ENCODE peak calls at places on chromosomes 1 and 21, in six cellular contexts. One of them, this sample, is unnamed.

GRCh38 chr1:11650331-11650991 is 3.8 kb downstream of the FBXO2 start:
- DNase-seq in stimulated activated CD8-positive, alpha-beta memory T cell treated with anti-CD3 and anti-CD28 coated beads, Interleukin-2, amount 100 ng/mL, for 1 hour: peak; percentile 64
- DNase-seq in adipocyte: peak; percentile 82
- DNase-seq in stimulated activated CD4-positive, alpha-beta T cell treated with anti-CD3 and anti-CD28 coated beads, Interleukin-15, amount 100 ng/mL, for 1 hour: peak; percentile 56
- DNase-seq in fibroblast of lung: peak; percentile 68
- DNase-seq in mucosa of gallbladder: peak; percentile 78
- DNase-seq in this sample: no peak

GRCh38 chr1:25864434-25864833 is 5.2 kb upstream of the AUNIP start:
- DNase-seq in stimulated activated CD8-positive, alpha-beta memory T cell treated with anti-CD3 and anti-CD28 coated beads, Interleukin-2, amount 100 ng/mL, for 1 hour: no peak
- DNase-seq in adipocyte: no peak
- DNase-seq in stimulated activated CD4-positive, alpha-beta T cell treated with anti-CD3 and anti-CD28 coated beads, Interleukin-15, amount 100 ng/mL, for 1 hour: no peak
- DNase-seq in fibroblast of lung: no peak
- DNase-seq in mucosa of gallbladder: no peak
- DNase-seq in this sample: no peak

GRCh38 chr1:80367058-80367457 is 1360.5 kb upstream of the ADGRL4 start:
- DNase-seq in stimulated activated CD8-positive, alpha-beta memory T cell treated with anti-CD3 and anti-CD28 coated beads, Interleukin-2, amount 100 ng/mL, for 1 hour: no peak
- DNase-seq in adipocyte: no peak
- DNase-seq in stimulated activated CD4-positive, alpha-beta T cell treated with anti-CD3 and anti-CD28 coated beads, Interleukin-15, amount 100 ng/mL, for 1 hour: no peak
- DNase-seq in fibroblast of lung: no peak
- DNase-seq in mucosa of gallbladder: no peak
- DNase-seq in this sample: no peak

GRCh38 chr1:48916121-48917069 is 139.7 kb upstream of the BEND5 start:
- DNase-seq in stimulated activated CD8-positive, alpha-beta memory T cell treated with anti-CD3 and anti-CD28 coated beads, Interleukin-2, amount 100 ng/mL, for 1 hour: no peak
- DNase-seq in adipocyte: peak; percentile 91
- DNase-seq in stimulated activated CD4-positive, alpha-beta T cell treated with anti-CD3 and anti-CD28 coated beads, Interleukin-15, amount 100 ng/mL, for 1 hour: no peak
- DNase-seq in fibroblast of lung: peak; percentile 71
- DNase-seq in mucosa of gallbladder: peak; percentile 12
- DNase-seq in this sample: peak; percentile 19

GRCh38 chr1:54650417-54650816 is 8.8 kb downstream of the MROH7 start:
- DNase-seq in stimulated activated CD8-positive, alpha-beta memory T cell treated with anti-CD3 and anti-CD28 coated beads, Interleukin-2, amount 100 ng/mL, for 1 hour: no peak
- DNase-seq in adipocyte: no peak
- DNase-seq in stimulated activated CD4-positive, alpha-beta T cell treated with anti-CD3 and anti-CD28 coated beads, Interleukin-15, amount 100 ng/mL, for 1 hour: no peak
- DNase-seq in fibroblast of lung: no peak
- DNase-seq in mucosa of gallbladder: no peak
- DNase-seq in this sample: no peak

GRCh38 chr1:158161458-158161857 is 19.2 kb upstream of the CD1D start:
- DNase-seq in stimulated activated CD8-positive, alpha-beta memory T cell treated with anti-CD3 and anti-CD28 coated beads, Interleukin-2, amount 100 ng/mL, for 1 hour: no peak
- DNase-seq in adipocyte: no peak
- DNase-seq in stimulated activated CD4-positive, alpha-beta T cell treated with anti-CD3 and anti-CD28 coated beads, Interleukin-15, amount 100 ng/mL, for 1 hour: no peak
- DNase-seq in fibroblast of lung: no peak
- DNase-seq in mucosa of gallbladder: no peak
- DNase-seq in this sample: no peak

GRCh38 chr1:58858344-58858673 is 74.5 kb upstream of the JUN start:
- DNase-seq in stimulated activated CD8-positive, alpha-beta memory T cell treated with anti-CD3 and anti-CD28 coated beads, Interleukin-2, amount 100 ng/mL, for 1 hour: no peak
- DNase-seq in adipocyte: peak; percentile 12
- DNase-seq in stimulated activated CD4-positive, alpha-beta T cell treated with anti-CD3 and anti-CD28 coated beads, Interleukin-15, amount 100 ng/mL, for 1 hour: no peak
- DNase-seq in fibroblast of lung: no peak
- DNase-seq in mucosa of gallbladder: no peak
- DNase-seq in this sample: no peak

GRCh38 chr1:27961646-27962221 is 2.0 kb downstream of the XKR8 start:
- DNase-seq in stimulated activated CD8-positive, alpha-beta memory T cell treated with anti-CD3 and anti-CD28 coated beads, Interleukin-2, amount 100 ng/mL, for 1 hour: no peak
- DNase-seq in adipocyte: peak; percentile 31
- DNase-seq in stimulated activated CD4-positive, alpha-beta T cell treated with anti-CD3 and anti-CD28 coated beads, Interleukin-15, amount 100 ng/mL, for 1 hour: no peak
- DNase-seq in fibroblast of lung: no peak
- DNase-seq in mucosa of gallbladder: no peak
- DNase-seq in this sample: no peak

GRCh38 chr1:23574265-23574754 is 15.0 kb upstream of the ID3 start:
- DNase-seq in stimulated activated CD8-positive, alpha-beta memory T cell treated with anti-CD3 and anti-CD28 coated beads, Interleukin-2, amount 100 ng/mL, for 1 hour: no peak
- DNase-seq in adipocyte: no peak
- DNase-seq in stimulated activated CD4-positive, alpha-beta T cell treated with anti-CD3 and anti-CD28 coated beads, Interleukin-15, amount 100 ng/mL, for 1 hour: no peak
- DNase-seq in fibroblast of lung: no peak
- DNase-seq in mucosa of gallbladder: no peak
- DNase-seq in this sample: no peak

GRCh38 chr21:42644223-42645208 is 8.9 kb upstream of the PDE9A start:
- DNase-seq in stimulated activated CD8-positive, alpha-beta memory T cell treated with anti-CD3 and anti-CD28 coated beads, Interleukin-2, amount 100 ng/mL, for 1 hour: no peak
- DNase-seq in adipocyte: no peak
- DNase-seq in stimulated activated CD4-positive, alpha-beta T cell treated with anti-CD3 and anti-CD28 coated beads, Interleukin-15, amount 100 ng/mL, for 1 hour: no peak
- DNase-seq in fibroblast of lung: peak; percentile 75
- DNase-seq in mucosa of gallbladder: no peak
- DNase-seq in this sample: no peak

GRCh38 chr1:30415171-30415940 is 308.0 kb downstream of the MATN1 start:
- DNase-seq in stimulated activated CD8-positive, alpha-beta memory T cell treated with anti-CD3 and anti-CD28 coated beads, Interleukin-2, amount 100 ng/mL, for 1 hour: no peak
- DNase-seq in adipocyte: no peak
- DNase-seq in stimulated activated CD4-positive, alpha-beta T cell treated with anti-CD3 and anti-CD28 coated beads, Interleukin-15, amount 100 ng/mL, for 1 hour: no peak
- DNase-seq in fibroblast of lung: no peak
- DNase-seq in mucosa of gallbladder: no peak
- DNase-seq in this sample: no peak

GRCh38 chr1:18599704-18600103 is 30.9 kb upstream of the PAX7 start:
- DNase-seq in stimulated activated CD8-positive, alpha-beta memory T cell treated with anti-CD3 and anti-CD28 coated beads, Interleukin-2, amount 100 ng/mL, for 1 hour: no peak
- DNase-seq in adipocyte: no peak
- DNase-seq in stimulated activated CD4-positive, alpha-beta T cell treated with anti-CD3 and anti-CD28 coated beads, Interleukin-15, amount 100 ng/mL, for 1 hour: no peak
- DNase-seq in fibroblast of lung: no peak
- DNase-seq in mucosa of gallbladder: no peak
- DNase-seq in this sample: no peak

GRCh38 chr1:13948396-13948795 is 248.4 kb downstream of the PRDM2 start:
- DNase-seq in stimulated activated CD8-positive, alpha-beta memory T cell treated with anti-CD3 and anti-CD28 coated beads, Interleukin-2, amount 100 ng/mL, for 1 hour: no peak
- DNase-seq in adipocyte: no peak
- DNase-seq in stimulated activated CD4-positive, alpha-beta T cell treated with anti-CD3 and anti-CD28 coated beads, Interleukin-15, amount 100 ng/mL, for 1 hour: no peak
- DNase-seq in fibroblast of lung: no peak
- DNase-seq in mucosa of gallbladder: no peak
- DNase-seq in this sample: no peak

GRCh38 chr1:26700711-26701110 is 4.9 kb downstream of the ARID1A start:
- DNase-seq in stimulated activated CD8-positive, alpha-beta memory T cell treated with anti-CD3 and anti-CD28 coated beads, Interleukin-2, amount 100 ng/mL, for 1 hour: no peak
- DNase-seq in adipocyte: peak; percentile 48
- DNase-seq in stimulated activated CD4-positive, alpha-beta T cell treated with anti-CD3 and anti-CD28 coated beads, Interleukin-15, amount 100 ng/mL, for 1 hour: no peak
- DNase-seq in fibroblast of lung: peak; percentile 48
- DNase-seq in mucosa of gallbladder: no peak
- DNase-seq in this sample: no peak

GRCh38 chr1:94332952-94333351 is 85.2 kb upstream of the ABCD3 start:
- DNase-seq in stimulated activated CD8-positive, alpha-beta memory T cell treated with anti-CD3 and anti-CD28 coated beads, Interleukin-2, amount 100 ng/mL, for 1 hour: no peak
- DNase-seq in adipocyte: no peak
- DNase-seq in stimulated activated CD4-positive, alpha-beta T cell treated with anti-CD3 and anti-CD28 coated beads, Interleukin-15, amount 100 ng/mL, for 1 hour: no peak
- DNase-seq in fibroblast of lung: peak; percentile 28
- DNase-seq in mucosa of gallbladder: no peak
- DNase-seq in this sample: no peak

GRCh38 chr1:172905452-172905851 is 145.3 kb downstream of the TNFSF18 start:
- DNase-seq in stimulated activated CD8-positive, alpha-beta memory T cell treated with anti-CD3 and anti-CD28 coated beads, Interleukin-2, amount 100 ng/mL, for 1 hour: no peak
- DNase-seq in adipocyte: no peak
- DNase-seq in stimulated activated CD4-positive, alpha-beta T cell treated with anti-CD3 and anti-CD28 coated beads, Interleukin-15, amount 100 ng/mL, for 1 hour: no peak
- DNase-seq in fibroblast of lung: no peak
- DNase-seq in mucosa of gallbladder: no peak
- DNase-seq in this sample: no peak

GRCh38 chr1:26280333-26281042 is 602 bp downstream of the SH3BGRL3 start:
- DNase-seq in stimulated activated CD8-positive, alpha-beta memory T cell treated with anti-CD3 and anti-CD28 coated beads, Interleukin-2, amount 100 ng/mL, for 1 hour: no peak
- DNase-seq in adipocyte: peak; percentile 64
- DNase-seq in stimulated activated CD4-positive, alpha-beta T cell treated with anti-CD3 and anti-CD28 coated beads, Interleukin-15, amount 100 ng/mL, for 1 hour: no peak
- DNase-seq in fibroblast of lung: no peak
- DNase-seq in mucosa of gallbladder: no peak
- DNase-seq in this sample: no peak

GRCh38 chr1:165414620-165415019 is 30.3 kb downstream of the RXRG start:
- DNase-seq in stimulated activated CD8-positive, alpha-beta memory T cell treated with anti-CD3 and anti-CD28 coated beads, Interleukin-2, amount 100 ng/mL, for 1 hour: no peak
- DNase-seq in adipocyte: no peak
- DNase-seq in stimulated activated CD4-positive, alpha-beta T cell treated with anti-CD3 and anti-CD28 coated beads, Interleukin-15, amount 100 ng/mL, for 1 hour: no peak
- DNase-seq in fibroblast of lung: no peak
- DNase-seq in mucosa of gallbladder: no peak
- DNase-seq in this sample: no peak

GRCh38 chr1:178531897-178532296 is 19.0 kb downstream of the TEX35 start:
- DNase-seq in stimulated activated CD8-positive, alpha-beta memory T cell treated with anti-CD3 and anti-CD28 coated beads, Interleukin-2, amount 100 ng/mL, for 1 hour: no peak
- DNase-seq in adipocyte: no peak
- DNase-seq in stimulated activated CD4-positive, alpha-beta T cell treated with anti-CD3 and anti-CD28 coated beads, Interleukin-15, amount 100 ng/mL, for 1 hour: no peak
- DNase-seq in fibroblast of lung: no peak
- DNase-seq in mucosa of gallbladder: no peak
- DNase-seq in this sample: no peak

GRCh38 chr1:175803413-175803812 is 60.0 kb upstream of the TNR start:
- DNase-seq in stimulated activated CD8-positive, alpha-beta memory T cell treated with anti-CD3 and anti-CD28 coated beads, Interleukin-2, amount 100 ng/mL, for 1 hour: no peak
- DNase-seq in adipocyte: no peak
- DNase-seq in stimulated activated CD4-positive, alpha-beta T cell treated with anti-CD3 and anti-CD28 coated beads, Interleukin-15, amount 100 ng/mL, for 1 hour: no peak
- DNase-seq in fibroblast of lung: no peak
- DNase-seq in mucosa of gallbladder: no peak
- DNase-seq in this sample: no peak

GRCh38 chr1:223717695-223718363 is 5.5 kb downstream of the CAPN2 start:
- DNase-seq in stimulated activated CD8-positive, alpha-beta memory T cell treated with anti-CD3 and anti-CD28 coated beads, Interleukin-2, amount 100 ng/mL, for 1 hour: no peak
- DNase-seq in adipocyte: no peak
- DNase-seq in stimulated activated CD4-positive, alpha-beta T cell treated with anti-CD3 and anti-CD28 coated beads, Interleukin-15, amount 100 ng/mL, for 1 hour: no peak
- DNase-seq in fibroblast of lung: no peak
- DNase-seq in mucosa of gallbladder: no peak
- DNase-seq in this sample: no peak

GRCh38 chr1:16120411-16120810 is 35.5 kb downstream of the EPHA2 start:
- DNase-seq in stimulated activated CD8-positive, alpha-beta memory T cell treated with anti-CD3 and anti-CD28 coated beads, Interleukin-2, amount 100 ng/mL, for 1 hour: no peak
- DNase-seq in adipocyte: no peak
- DNase-seq in stimulated activated CD4-positive, alpha-beta T cell treated with anti-CD3 and anti-CD28 coated beads, Interleukin-15, amount 100 ng/mL, for 1 hour: no peak
- DNase-seq in fibroblast of lung: no peak
- DNase-seq in mucosa of gallbladder: no peak
- DNase-seq in this sample: no peak

GRCh38 chr1:52738148-52738547 is 11.9 kb downstream of the ZYG11B start:
- DNase-seq in stimulated activated CD8-positive, alpha-beta memory T cell treated with anti-CD3 and anti-CD28 coated beads, Interleukin-2, amount 100 ng/mL, for 1 hour: no peak
- DNase-seq in adipocyte: no peak
- DNase-seq in stimulated activated CD4-positive, alpha-beta T cell treated with anti-CD3 and anti-CD28 coated beads, Interleukin-15, amount 100 ng/mL, for 1 hour: no peak
- DNase-seq in fibroblast of lung: no peak
- DNase-seq in mucosa of gallbladder: no peak
- DNase-seq in this sample: no peak

GRCh38 chr1:44485229-44485932 is 80.3 kb downstream of the RNF220 start:
- DNase-seq in stimulated activated CD8-positive, alpha-beta memory T cell treated with anti-CD3 and anti-CD28 coated beads, Interleukin-2, amount 100 ng/mL, for 1 hour: no peak
- DNase-seq in adipocyte: peak; percentile 75
- DNase-seq in stimulated activated CD4-positive, alpha-beta T cell treated with anti-CD3 and anti-CD28 coated beads, Interleukin-15, amount 100 ng/mL, for 1 hour: no peak
- DNase-seq in fibroblast of lung: peak; percentile 86
- DNase-seq in mucosa of gallbladder: no peak
- DNase-seq in this sample: peak; percentile 11

GRCh38 chr1:112373841-112374240 is 22.2 kb upstream of the CTTNBP2NL start:
- DNase-seq in stimulated activated CD8-positive, alpha-beta memory T cell treated with anti-CD3 and anti-CD28 coated beads, Interleukin-2, amount 100 ng/mL, for 1 hour: no peak
- DNase-seq in adipocyte: no peak
- DNase-seq in stimulated activated CD4-positive, alpha-beta T cell treated with anti-CD3 and anti-CD28 coated beads, Interleukin-15, amount 100 ng/mL, for 1 hour: no peak
- DNase-seq in fibroblast of lung: no peak
- DNase-seq in mucosa of gallbladder: no peak
- DNase-seq in this sample: no peak

GRCh38 chr1:14181191-14181793 is 417.2 kb upstream of the KAZN start:
- DNase-seq in stimulated activated CD8-positive, alpha-beta memory T cell treated with anti-CD3 and anti-CD28 coated beads, Interleukin-2, amount 100 ng/mL, for 1 hour: no peak
- DNase-seq in adipocyte: no peak
- DNase-seq in stimulated activated CD4-positive, alpha-beta T cell treated with anti-CD3 and anti-CD28 coated beads, Interleukin-15, amount 100 ng/mL, for 1 hour: no peak
- DNase-seq in fibroblast of lung: no peak
- DNase-seq in mucosa of gallbladder: no peak
- DNase-seq in this sample: peak; percentile 7

GRCh38 chr1:115539736-115540135 is 102.0 kb upstream of the VANGL1 start:
- DNase-seq in stimulated activated CD8-positive, alpha-beta memory T cell treated with anti-CD3 and anti-CD28 coated beads, Interleukin-2, amount 100 ng/mL, for 1 hour: no peak
- DNase-seq in adipocyte: no peak
- DNase-seq in stimulated activated CD4-positive, alpha-beta T cell treated with anti-CD3 and anti-CD28 coated beads, Interleukin-15, amount 100 ng/mL, for 1 hour: no peak
- DNase-seq in fibroblast of lung: no peak
- DNase-seq in mucosa of gallbladder: no peak
- DNase-seq in this sample: no peak

GRCh38 chr1:97989094-97989680 is 68.4 kb upstream of the DPYD start:
- DNase-seq in stimulated activated CD8-positive, alpha-beta memory T cell treated with anti-CD3 and anti-CD28 coated beads, Interleukin-2, amount 100 ng/mL, for 1 hour: no peak
- DNase-seq in adipocyte: peak; percentile 74
- DNase-seq in stimulated activated CD4-positive, alpha-beta T cell treated with anti-CD3 and anti-CD28 coated beads, Interleukin-15, amount 100 ng/mL, for 1 hour: no peak
- DNase-seq in fibroblast of lung: peak; percentile 69
- DNase-seq in mucosa of gallbladder: no peak
- DNase-seq in this sample: no peak

GRCh38 chr1:205069371-205070125 is 14.7 kb downstream of the TMEM81 start:
- DNase-seq in stimulated activated CD8-positive, alpha-beta memory T cell treated with anti-CD3 and anti-CD28 coated beads, Interleukin-2, amount 100 ng/mL, for 1 hour: no peak
- DNase-seq in adipocyte: no peak
- DNase-seq in stimulated activated CD4-positive, alpha-beta T cell treated with anti-CD3 and anti-CD28 coated beads, Interleukin-15, amount 100 ng/mL, for 1 hour: no peak
- DNase-seq in fibroblast of lung: no peak
- DNase-seq in mucosa of gallbladder: no peak
- DNase-seq in this sample: no peak

GRCh38 chr1:31523012-31523411 is 53.3 kb upstream of the TINAGL1 start:
- DNase-seq in stimulated activated CD8-positive, alpha-beta memory T cell treated with anti-CD3 and anti-CD28 coated beads, Interleukin-2, amount 100 ng/mL, for 1 hour: no peak
- DNase-seq in adipocyte: no peak
- DNase-seq in stimulated activated CD4-positive, alpha-beta T cell treated with anti-CD3 and anti-CD28 coated beads, Interleukin-15, amount 100 ng/mL, for 1 hour: no peak
- DNase-seq in fibroblast of lung: no peak
- DNase-seq in mucosa of gallbladder: no peak
- DNase-seq in this sample: no peak

GRCh38 chr1:231395051-231395995 is 26.8 kb downstream of the EGLN1 start:
- DNase-seq in stimulated activated CD8-positive, alpha-beta memory T cell treated with anti-CD3 and anti-CD28 coated beads, Interleukin-2, amount 100 ng/mL, for 1 hour: no peak
- DNase-seq in adipocyte: peak; percentile 86
- DNase-seq in stimulated activated CD4-positive, alpha-beta T cell treated with anti-CD3 and anti-CD28 coated beads, Interleukin-15, amount 100 ng/mL, for 1 hour: no peak
- DNase-seq in fibroblast of lung: peak; percentile 94
- DNase-seq in mucosa of gallbladder: no peak
- DNase-seq in this sample: no peak

GRCh38 chr1:7994827-7995226 is 31.3 kb downstream of the ERRFI1 start:
- DNase-seq in stimulated activated CD8-positive, alpha-beta memory T cell treated with anti-CD3 and anti-CD28 coated beads, Interleukin-2, amount 100 ng/mL, for 1 hour: no peak
- DNase-seq in adipocyte: no peak
- DNase-seq in stimulated activated CD4-positive, alpha-beta T cell treated with anti-CD3 and anti-CD28 coated beads, Interleukin-15, amount 100 ng/mL, for 1 hour: no peak
- DNase-seq in fibroblast of lung: no peak
- DNase-seq in mucosa of gallbladder: no peak
- DNase-seq in this sample: no peak

GRCh38 chr1:47848985-47849610 is 148.1 kb downstream of the TRABD2B start:
- DNase-seq in stimulated activated CD8-positive, alpha-beta memory T cell treated with anti-CD3 and anti-CD28 coated beads, Interleukin-2, amount 100 ng/mL, for 1 hour: no peak
- DNase-seq in adipocyte: no peak
- DNase-seq in stimulated activated CD4-positive, alpha-beta T cell treated with anti-CD3 and anti-CD28 coated beads, Interleukin-15, amount 100 ng/mL, for 1 hour: no peak
- DNase-seq in fibroblast of lung: no peak
- DNase-seq in mucosa of gallbladder: peak; percentile 41
- DNase-seq in this sample: no peak

GRCh38 chr1:228508253-228508652 is 21.1 kb downstream of the RNF187 start:
- DNase-seq in stimulated activated CD8-positive, alpha-beta memory T cell treated with anti-CD3 and anti-CD28 coated beads, Interleukin-2, amount 100 ng/mL, for 1 hour: no peak
- DNase-seq in adipocyte: no peak
- DNase-seq in stimulated activated CD4-positive, alpha-beta T cell treated with anti-CD3 and anti-CD28 coated beads, Interleukin-15, amount 100 ng/mL, for 1 hour: no peak
- DNase-seq in fibroblast of lung: no peak
- DNase-seq in mucosa of gallbladder: no peak
- DNase-seq in this sample: no peak

GRCh38 chr1:94690033-94690712 is 130.0 kb upstream of the SLC44A3 start:
- DNase-seq in stimulated activated CD8-positive, alpha-beta memory T cell treated with anti-CD3 and anti-CD28 coated beads, Interleukin-2, amount 100 ng/mL, for 1 hour: no peak
- DNase-seq in adipocyte: peak; percentile 89
- DNase-seq in stimulated activated CD4-positive, alpha-beta T cell treated with anti-CD3 and anti-CD28 coated beads, Interleukin-15, amount 100 ng/mL, for 1 hour: no peak
- DNase-seq in fibroblast of lung: peak; percentile 79
- DNase-seq in mucosa of gallbladder: no peak
- DNase-seq in this sample: no peak

GRCh38 chr1:234702342-234703000 is 92.5 kb upstream of the IRF2BP2 start:
- DNase-seq in stimulated activated CD8-positive, alpha-beta memory T cell treated with anti-CD3 and anti-CD28 coated beads, Interleukin-2, amount 100 ng/mL, for 1 hour: no peak
- DNase-seq in adipocyte: no peak
- DNase-seq in stimulated activated CD4-positive, alpha-beta T cell treated with anti-CD3 and anti-CD28 coated beads, Interleukin-15, amount 100 ng/mL, for 1 hour: no peak
- DNase-seq in fibroblast of lung: no peak
- DNase-seq in mucosa of gallbladder: no peak
- DNase-seq in this sample: no peak

GRCh38 chr1:93716974-93717373 is 35.3 kb upstream of the BCAR3 start:
- DNase-seq in stimulated activated CD8-positive, alpha-beta memory T cell treated with anti-CD3 and anti-CD28 coated beads, Interleukin-2, amount 100 ng/mL, for 1 hour: no peak
- DNase-seq in adipocyte: no peak
- DNase-seq in stimulated activated CD4-positive, alpha-beta T cell treated with anti-CD3 and anti-CD28 coated beads, Interleukin-15, amount 100 ng/mL, for 1 hour: no peak
- DNase-seq in fibroblast of lung: peak; percentile 43
- DNase-seq in mucosa of gallbladder: no peak
- DNase-seq in this sample: no peak

GRCh38 chr1:182890927-182891610 is 51.9 kb downstream of the DHX9 start:
- DNase-seq in stimulated activated CD8-positive, alpha-beta memory T cell treated with anti-CD3 and anti-CD28 coated beads, Interleukin-2, amount 100 ng/mL, for 1 hour: no peak
- DNase-seq in adipocyte: no peak
- DNase-seq in stimulated activated CD4-positive, alpha-beta T cell treated with anti-CD3 and anti-CD28 coated beads, Interleukin-15, amount 100 ng/mL, for 1 hour: no peak
- DNase-seq in fibroblast of lung: no peak
- DNase-seq in mucosa of gallbladder: no peak
- DNase-seq in this sample: no peak

GRCh38 chr1:117268926-117269378 is 58.2 kb upstream of the VTCN1 start:
- DNase-seq in stimulated activated CD8-positive, alpha-beta memory T cell treated with anti-CD3 and anti-CD28 coated beads, Interleukin-2, amount 100 ng/mL, for 1 hour: no peak
- DNase-seq in adipocyte: no peak
- DNase-seq in stimulated activated CD4-positive, alpha-beta T cell treated with anti-CD3 and anti-CD28 coated beads, Interleukin-15, amount 100 ng/mL, for 1 hour: no peak
- DNase-seq in fibroblast of lung: no peak
- DNase-seq in mucosa of gallbladder: peak; percentile 13
- DNase-seq in this sample: no peak

This sample was measured in NCI-H1436 treated with DMSO at 0.1 percent for 48 hours.